ENCODE peak calls at places on chromosomes 11 and 22, in eight cellular contexts. V, D, W, M, B, Q, Y and X are unnamed samples.

GRCh38 chr22:49925525-49926128 is 7.2 kb downstream of the CRELD2 start:
- DNase-seq in Y (peak), Q (no peak), M (no peak), V (no peak), D (peak), B (no peak), W (no peak), X (peak)

GRCh38 chr11:59180168-59180567 is 8.2 kb downstream of the DTX4 start:
- DNase-seq in D (no peak), W (no peak), Y (no peak), M (no peak), Q (no peak), V (no peak), B (no peak), X (no peak)

GRCh38 chr11:43690929-43691328 is 10.4 kb downstream of the HSD17B12 start:
- DNase-seq in Q (no peak), D (no peak), W (no peak), M (no peak), Y (no peak), B (no peak), V (no peak), X (no peak)

GRCh38 chr22:41600976-41601375 is 11.3 kb upstream of the PMM1 start:
- DNase-seq in M (no peak), Y (no peak), D (no peak), Q (no peak), B (no peak), W (no peak), V (no peak), X (no peak)

GRCh38 chr11:78094250-78094649 is 14.6 kb upstream of the NDUFC2 start:
- DNase-seq in Q (no peak), D (no peak), W (no peak), M (no peak), V (no peak), Y (no peak), B (no peak), X (no peak)

GRCh38 chr22:19477321-19478085 is 1.5 kb downstream of the UFD1 start:
- DNase-seq in V (peak), D (peak), Y (no peak), M (peak), B (no peak), Q (no peak), W (peak), X (no peak)

GRCh38 chr11:84894666-84895065 is 732.5 kb downstream of the DLG2 start:
- DNase-seq in V (no peak), Q (no peak), M (peak), Y (no peak), D (no peak), W (no peak), B (no peak), X (no peak)

GRCh38 chr11:85961930-85962363 is 106.8 kb downstream of the CCDC83 start:
- DNase-seq in Q (no peak), D (no peak), M (no peak), V (no peak), Y (no peak), B (no peak), W (peak), X (no peak)

GRCh38 chr11:36469063-36469462 is 41.0 kb downstream of the TRAF6 start:
- DNase-seq in D (no peak), Y (no peak), W (peak), M (peak), V (peak), B (no peak), Q (no peak), X (no peak)

GRCh38 chr11:122807731-122808485 is 30.4 kb upstream of the CRTAM start:
- DNase-seq in Q (no peak), B (no peak), W (no peak), V (peak), Y (no peak), D (no peak), M (no peak), X (no peak)

GRCh38 chr11:69075421-69076128 is 26.8 kb downstream of the TPCN2 start:
- DNase-seq in W (peak), Y (no peak), D (no peak), B (peak), M (no peak), V (peak), Q (peak), X (no peak)

GRCh38 chr11:64140101-64140500 is 25.8 kb downstream of the MACROD1 start:
- DNase-seq in Y (no peak), Q (no peak), B (no peak), W (no peak), M (no peak), V (no peak), D (no peak), X (no peak)

GRCh38 chr11:126415669-126416420 is 60.4 kb downstream of the ST3GAL4 start:
- DNase-seq in M (no peak), V (no peak), D (no peak), Y (peak), Q (peak), W (no peak), B (peak), X (no peak)

GRCh38 chr11:44752727-44753126 is 26.0 kb downstream of the TSPAN18 start:
- DNase-seq in Y (no peak), B (no peak), M (no peak), Q (no peak), W (no peak), V (no peak), D (no peak), X (no peak)

GRCh38 chr11:26930518-26931247 is 63.2 kb upstream of the FIBIN start:
- DNase-seq in M (no peak), D (no peak), Y (no peak), B (no peak), Q (no peak), W (peak), V (peak), X (no peak)

GRCh38 chr11:80816454-80816847 is 1375.6 kb upstream of the TENM4 start:
- DNase-seq in Q (no peak), D (no peak), V (no peak), B (no peak), W (no peak), M (no peak), Y (no peak), X (no peak)

GRCh38 chr11:123061403-123062157 is at the start of gene HSPA8:
- DNase-seq in D (peak), W (peak), V (peak), M (peak), Y (peak), B (peak), Q (peak), X (peak)

GRCh38 chr22:36736701-36737320 is 33.3 kb upstream of the CACNG2 start:
- DNase-seq in Y (no peak), M (no peak), W (no peak), D (no peak), Q (no peak), B (no peak), V (no peak), X (no peak)

GRCh38 chr11:76152741-76153608 is 53.3 kb downstream of the WNT11 start:
- DNase-seq in W (no peak), Q (no peak), D (peak), B (no peak), M (peak), V (no peak), Y (no peak), X (no peak)
- H3K4me3 ChIP-seq in W (no peak), Q (peak), D (no peak), B (peak), M (no peak), V (no peak), Y (no peak), X (peak)

GRCh38 chr22:26170795-26171194 is 1.5 kb downstream of the SEZ6L start:
- DNase-seq in V (peak), Y (no peak), Q (no peak), W (no peak), M (peak), D (no peak), B (peak), X (no peak)

GRCh38 chr22:26168934-26169311 is 339 bp upstream of the SEZ6L start:
- DNase-seq in M (peak), Q (no peak), W (peak), Y (no peak), B (peak), D (no peak), V (peak), X (no peak)

GRCh38 chr22:26170112-26170492 is 840 bp downstream of the SEZ6L start:
- DNase-seq in D (no peak), V (no peak), B (no peak), Y (no peak), M (peak), Q (no peak), W (no peak), X (no peak)

GRCh38 chr22:26169312-26170111 is at the start of gene SEZ6L:
- DNase-seq in W (peak), V (peak), M (peak), Q (no peak), D (no peak), B (peak), Y (no peak), X (no peak)

GRCh38 chr22:26168199-26168915 is 905 bp upstream of the SEZ6L start:
- DNase-seq in M (peak), V (no peak), W (no peak), Q (no peak), Y (no peak), D (no peak), B (peak), X (no peak)
- H3K4me3 ChIP-seq in M (no peak), V (no peak), W (no peak), Q (no peak), Y (no peak), D (no peak), B (no peak), X (no peak)

GRCh38 chr11:111521132-111521531 is 6.6 kb downstream of the HOATZ start:
- DNase-seq in W (peak), B (no peak), Y (no peak), D (no peak), V (peak), M (no peak), Q (no peak), X (no peak)
- H3K4me3 ChIP-seq in W (no peak), B (no peak), Y (no peak), D (no peak), V (no peak), M (no peak), Q (no peak), X (no peak)

GRCh38 chr22:29470159-29470855 is 9.7 kb upstream of the NEFH start:
- DNase-seq in B (peak), D (peak), W (peak), Y (no peak), Q (no peak), M (peak), V (peak), X (peak)
- H3K4me3 ChIP-seq in B (peak), D (no peak), W (no peak), Y (no peak), Q (peak), M (peak), V (peak), X (no peak)

GRCh38 chr22:23403720-23404688 is 176.1 kb downstream of the IGLL1 start:
- DNase-seq in W (peak), B (no peak), Y (peak), V (peak), M (no peak), D (no peak), Q (no peak), X (no peak)

GRCh38 chr22:23403152-23403719 is 176.9 kb downstream of the IGLL1 start:
- DNase-seq in Y (no peak), D (no peak), W (no peak), B (no peak), Q (no peak), V (no peak), M (no peak), X (no peak)

GRCh38 chr22:23401910-23402274 is 178.2 kb downstream of the IGLL1 start:
- DNase-seq in D (no peak), M (no peak), Q (no peak), Y (no peak), B (no peak), W (no peak), V (no peak), X (no peak)

GRCh38 chr22:23401111-23401909 is 178.8 kb downstream of the IGLL1 start:
- DNase-seq in M (peak), W (peak), Y (no peak), V (peak), Q (no peak), B (no peak), D (no peak), X (no peak)

GRCh38 chr22:23402275-23403151 is 177.6 kb downstream of the IGLL1 start:
- DNase-seq in Y (peak), V (peak), W (peak), B (peak), D (peak), Q (no peak), M (peak), X (peak)
- H3K4me3 ChIP-seq in Y (no peak), V (no peak), W (no peak), B (peak), D (no peak), Q (peak), M (peak), X (no peak)

DNA sequence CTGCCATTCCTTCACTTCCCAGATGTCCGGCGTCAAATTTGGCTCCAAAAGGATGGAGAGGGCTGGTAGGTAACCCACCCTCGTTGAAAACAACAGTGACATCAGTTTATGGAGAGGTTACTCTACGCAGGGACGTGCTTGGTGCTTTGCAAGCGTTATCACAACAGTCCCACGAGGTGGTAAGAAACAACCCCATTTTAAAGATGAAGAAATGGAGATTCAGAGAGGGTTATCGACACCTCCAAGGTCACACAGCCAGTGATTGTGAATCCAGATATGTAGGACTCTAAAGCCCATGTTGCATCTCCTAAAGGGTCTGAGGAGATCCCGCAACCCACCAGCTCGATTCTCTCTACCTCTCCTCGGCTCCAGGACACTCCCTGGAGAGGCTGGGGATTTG is 773 bp downstream of the MIAT start:
- DNase-seq in D (peak), V (peak), B (no peak), Y (no peak), M (peak), Q (no peak), W (no peak), X (no peak)
- H3K4me3 ChIP-seq in D (peak), V (peak), B (peak), Y (no peak), M (peak), Q (peak), W (peak), X (peak)

GRCh38 chr11:10325398-10326079 is 20.7 kb downstream of the ADM start:
- DNase-seq in M (no peak), Q (no peak), Y (no peak), V (peak), B (no peak), W (peak), D (no peak), X (no peak)

GRCh38 chr11:10323793-10324170 is 18.9 kb downstream of the ADM start:
- DNase-seq in V (peak), B (no peak), M (no peak), Q (no peak), W (peak), Y (no peak), D (no peak), X (no peak)

GRCh38 chr11:10322401-10322800 is 17.5 kb downstream of the ADM start:
- DNase-seq in D (no peak), M (no peak), V (peak), B (no peak), W (peak), Y (no peak), Q (no peak), X (no peak)

GRCh38 chr11:10324474-10324873 is 19.6 kb downstream of the ADM start:
- DNase-seq in Y (no peak), Q (no peak), W (no peak), B (no peak), D (no peak), M (no peak), V (peak), X (no peak)

GRCh38 chr11:10322830-10323792 is 18.2 kb downstream of the ADM start:
- DNase-seq in D (peak), W (peak), V (peak), M (peak), B (peak), Q (no peak), Y (peak), X (peak)
- H3K4me3 ChIP-seq in D (no peak), W (no peak), V (no peak), M (no peak), B (no peak), Q (no peak), Y (no peak), X (no peak)

DNA sequence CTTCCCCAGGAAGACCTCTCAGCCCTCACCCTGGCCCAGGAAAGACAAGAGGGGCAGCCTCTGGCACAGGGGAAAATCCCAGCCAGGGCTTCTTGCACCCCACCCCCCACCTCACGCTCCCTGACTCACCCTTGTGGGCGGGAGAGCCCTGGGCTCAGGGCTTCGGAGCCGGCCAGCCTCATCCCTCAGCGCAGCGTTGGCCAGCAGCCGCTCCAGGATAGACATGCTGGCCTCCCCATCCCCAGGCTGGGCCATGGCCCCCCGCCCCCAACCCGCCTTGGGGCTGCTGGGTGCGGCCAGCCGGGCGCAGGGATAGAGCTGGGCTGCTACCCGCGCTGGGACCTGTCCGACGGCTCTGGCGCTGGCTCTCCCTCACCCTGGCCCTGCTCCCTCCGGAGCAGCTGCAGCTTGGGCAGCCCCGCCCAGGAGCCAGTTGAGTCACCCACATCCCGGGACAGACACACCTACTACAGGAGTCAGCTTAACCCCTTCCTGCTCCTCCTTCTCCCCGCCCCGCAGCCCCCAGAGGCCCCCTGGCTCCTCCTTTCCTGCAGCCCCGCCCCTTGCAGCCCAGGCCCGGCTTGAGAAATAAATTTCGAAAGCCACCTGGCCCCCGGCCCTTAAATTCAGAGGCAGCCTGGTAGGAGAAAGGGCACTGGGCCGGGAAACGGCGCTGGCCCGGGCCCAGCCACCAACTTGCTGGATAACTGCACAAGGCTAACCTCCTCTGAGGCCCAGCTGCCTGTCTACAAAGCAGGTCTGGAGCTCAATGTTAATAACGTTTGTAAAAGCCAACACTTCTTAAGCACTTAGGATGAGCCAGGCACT is 13.4 kb downstream of the TNKS1BP1 start:
- DNase-seq in Q (peak), B (peak), M (peak), Y (peak), D (no peak), W (peak), V (peak), X (no peak)
- H3K4me3 ChIP-seq in Q (peak), B (peak), M (peak), Y (peak), D (no peak), W (peak), V (peak), X (peak)

DNA sequence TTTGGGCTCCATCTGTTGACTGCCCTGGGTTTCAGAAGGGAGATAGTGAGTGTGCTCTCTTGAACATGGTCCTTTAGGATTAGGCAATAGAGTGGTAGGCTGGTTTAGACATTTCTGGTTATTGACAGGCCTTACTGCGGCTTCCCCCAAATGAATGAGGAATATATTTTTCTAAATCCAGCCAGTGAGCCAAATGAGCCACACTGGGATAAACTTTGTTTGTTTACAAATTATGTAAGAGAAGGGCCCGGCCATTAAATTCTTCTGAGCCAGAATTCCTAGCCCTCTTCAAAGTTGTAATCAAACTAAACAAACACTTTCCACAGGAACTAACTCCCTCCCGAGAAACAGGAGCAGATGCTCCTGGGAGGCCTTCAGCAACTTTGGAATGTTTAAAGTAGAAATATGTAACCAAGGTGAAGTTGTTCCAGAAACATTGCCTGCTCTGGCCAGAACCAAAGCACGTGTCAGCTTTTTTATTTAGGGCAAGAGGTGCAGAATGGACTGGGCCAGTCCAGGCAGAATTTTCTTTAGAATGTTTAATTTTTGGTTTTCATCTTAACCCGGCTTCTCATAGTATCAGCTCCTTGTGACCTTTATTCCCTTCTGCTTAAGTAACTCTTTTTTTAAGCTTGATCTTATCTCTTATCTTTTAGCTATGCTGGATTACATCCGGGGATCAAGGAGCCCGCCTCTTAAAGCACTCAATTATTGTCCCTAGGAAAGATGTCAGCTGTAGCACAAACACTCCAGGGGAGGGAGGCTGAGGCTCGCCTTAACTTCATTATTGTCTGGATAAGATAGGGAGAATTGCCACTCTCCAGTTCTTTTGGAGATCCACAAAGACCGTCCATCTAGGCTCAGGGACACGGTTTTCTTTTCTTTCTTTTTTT is 28.7 kb downstream of the ZNRF3 start:
- DNase-seq in M (peak), Y (no peak), B (no peak), W (peak), Q (no peak), D (no peak), V (peak), X (no peak)
- H3K4me3 ChIP-seq in M (no peak), Y (no peak), B (no peak), W (no peak), Q (no peak), D (no peak), V (no peak), X (no peak)

GRCh38 chr11:94307101-94307791 is 2.9 kb downstream of the IZUMO1R start:
- DNase-seq in W (no peak), B (no peak), Q (no peak), M (no peak), Y (no peak), D (no peak), V (no peak), X (no peak)

GRCh38 chr11:94302806-94303205 is 1.6 kb upstream of the IZUMO1R start:
- DNase-seq in Y (no peak), V (no peak), W (no peak), M (peak), Q (no peak), B (no peak), D (no peak), X (no peak)

GRCh38 chr11:94305146-94305545 is 766 bp downstream of the IZUMO1R start:
- DNase-seq in W (peak), D (no peak), B (no peak), V (peak), Q (no peak), M (peak), Y (no peak), X (no peak)

GRCh38 chr11:94304559-94304958 is at the start of gene IZUMO1R:
- DNase-seq in Y (no peak), V (no peak), M (no peak), Q (no peak), W (no peak), D (no peak), B (no peak), X (no peak)

DNA sequence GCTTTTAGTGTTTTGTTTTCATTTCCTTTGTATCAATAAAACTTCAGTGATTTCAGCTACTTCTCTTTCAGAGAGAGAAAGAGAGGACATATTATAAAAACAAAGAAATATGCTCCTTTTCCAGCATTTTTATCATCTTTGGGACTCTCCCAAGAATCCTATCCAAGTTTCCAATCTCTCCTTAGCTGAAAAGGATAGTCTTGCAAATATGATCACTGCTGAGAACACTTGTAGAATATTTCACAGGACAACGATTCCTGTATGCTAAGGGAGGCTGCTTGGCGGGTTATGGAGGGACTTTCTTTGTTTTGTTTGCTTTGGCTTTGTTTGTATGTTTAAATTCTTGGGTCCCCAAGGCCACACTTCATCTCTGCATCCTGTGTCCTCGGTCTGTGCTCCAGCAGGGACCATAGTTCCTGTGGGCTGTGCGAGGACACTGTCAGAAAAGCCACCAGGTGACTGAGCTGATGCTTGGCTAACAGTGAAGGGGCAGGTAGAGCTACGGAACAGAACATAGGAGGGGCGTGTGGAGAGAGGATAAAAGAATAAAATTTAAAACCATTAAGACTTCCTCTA is 408 bp upstream of the IZUMO1R start:
- DNase-seq in M (no peak), B (no peak), Q (no peak), Y (no peak), V (no peak), W (no peak), D (no peak), X (no peak)
- H3K4me3 ChIP-seq in M (no peak), B (no peak), Q (no peak), Y (no peak), V (no peak), W (no peak), D (no peak), X (no peak)